ENCODE peak calls at places on chromosomes 16 and 17, in six cellular contexts. W is CD8-positive, alpha-beta T cell; T is transverse colon; D is mucosa of descending colon; I is GM23338; G is mesendoderm. F is an unnamed sample.

GRCh38 chr17:27585153-27585681 is 45.8 kb upstream of the LGALS9 start:
- DNase-seq in W (no peak), I (no peak), T (no peak), G (no peak), D (no peak), F (no peak)

GRCh38 chr17:35947156-35947585 is 3.7 kb upstream of the LYZL6 start:
- DNase-seq in I (peak; percentile 90), T (peak; percentile 62), W (peak; percentile 74), G (peak; percentile 72), D (no peak), F (peak; percentile 17)

GRCh38 chr16:19528666-19529065 is 4.9 kb downstream of the CCP110 start:
- DNase-seq in T (no peak), I (no peak), G (peak; percentile 48), D (no peak), W (no peak), F (no peak)

GRCh38 chr17:2419526-2419925 is 18.7 kb upstream of the MNT start:
- DNase-seq in T (no peak), I (no peak), D (no peak), W (no peak), G (no peak), F (no peak)

GRCh38 chr16:21156767-21157467 is 1.6 kb upstream of the LDAF1 start:
- DNase-seq in D (no peak), G (peak; percentile 89), W (no peak), T (peak; percentile 30), I (peak; percentile 86), F (no peak)

GRCh38 chr16:16041196-16041892 is 91.9 kb downstream of the ABCC1 start:
- DNase-seq in I (peak; percentile 83), D (no peak), T (no peak), G (peak; percentile 46), W (no peak), F (no peak)

GRCh38 chr16:54766355-54766754 is 164.3 kb upstream of the IRX5 start:
- DNase-seq in T (no peak), W (no peak), I (no peak), G (no peak), D (no peak), F (no peak)

GRCh38 chr16:66486773-66487579 is 59.9 kb downstream of the BEAN1 start:
- DNase-seq in W (peak; percentile 46), I (no peak), T (no peak), G (no peak), D (no peak), F (no peak)

GRCh38 chr17:50365649-50366393 is 7.2 kb downstream of the MRPL27 start:
- DNase-seq in W (no peak), D (no peak), G (no peak), I (no peak), T (no peak), F (no peak)

GRCh38 chr17:32970281-32970680 is 21.4 kb upstream of the SPACA3 start:
- DNase-seq in T (no peak), I (no peak), D (peak; percentile 50), W (no peak), G (no peak), F (no peak)

GRCh38 chr17:49987681-49988441 is 7.2 kb downstream of the DLX3 start:
- DNase-seq in D (no peak), I (peak; percentile 55), W (peak; percentile 29), T (no peak), G (peak; percentile 42), F (no peak)

GRCh38 chr17:11787074-11787473 is 188.8 kb downstream of the DNAH9 start:
- DNase-seq in I (no peak), T (no peak), D (no peak), W (no peak), G (no peak), F (no peak)

GRCh38 chr17:15403276-15403939 is 62.0 kb upstream of the TEKT3 start:
- DNase-seq in W (no peak), G (no peak), T (no peak), D (no peak), I (no peak), F (no peak)

GRCh38 chr17:29640413-29640812 is 17.7 kb upstream of the CORO6 start:
- DNase-seq in I (no peak), D (no peak), T (no peak), G (peak; percentile 37), W (no peak), F (no peak)

GRCh38 chr17:78133971-78134898 is 3.7 kb downstream of the TMC8 start:
- DNase-seq in I (peak; percentile 93), W (peak; percentile 86), T (peak; percentile 82), D (peak; percentile 89), G (peak; percentile 94), F (peak; percentile 89)

GRCh38 chr17:32546031-32546444 is 59.2 kb downstream of the CDK5R1 start:
- DNase-seq in G (peak; percentile 71), T (no peak), W (no peak), I (peak; percentile 91), D (no peak), F (no peak)

GRCh38 chr16:35749253-35750141 is 2290.1 kb downstream of the TP53TG3F start:
- DNase-seq in I (no peak), W (peak; percentile 31), T (no peak), G (no peak), D (peak; percentile 39), F (no peak)

GRCh38 chr17:3835410-3836229 is 10.4 kb downstream of the NCBP3 start:
- DNase-seq in I (no peak), G (no peak), W (no peak), T (no peak), D (no peak), F (no peak)

GRCh38 chr16:13244770-13245169 is 343.4 kb downstream of the SHISA9 start:
- DNase-seq in W (no peak), I (no peak), D (no peak), G (no peak), T (no peak), F (no peak)

GRCh38 chr17:21199856-21200255 is 14.1 kb downstream of the TMEM11 start:
- DNase-seq in I (peak; percentile 65), D (no peak), W (no peak), T (no peak), G (no peak), F (no peak)

GRCh38 chr17:7192271-7192937 is 13.2 kb upstream of the ASGR1 start:
- DNase-seq in G (no peak), T (no peak), D (no peak), I (no peak), W (no peak), F (no peak)

GRCh38 chr17:44354582-44355309 is 8.9 kb downstream of the FAM171A2 start:
- DNase-seq in W (peak; percentile 80), G (peak; percentile 82), D (peak; percentile 64), T (peak; percentile 69), I (peak; percentile 89), F (peak; percentile 46)

GRCh38 chr16:56422896-56423441 is 2.4 kb downstream of the AMFR start:
- DNase-seq in I (no peak), W (no peak), T (no peak), D (no peak), G (peak; percentile 46), F (no peak)

GRCh38 chr17:53150101-53150698 is 672.5 kb upstream of the KIF2B start:
- DNase-seq in I (peak; percentile 67), W (no peak), T (no peak), G (peak; percentile 31), D (no peak), F (no peak)

GRCh38 chr16:4389051-4389955 is 17.7 kb downstream of the VASN start:
- DNase-seq in G (no peak), T (no peak), W (no peak), I (peak; percentile 25), D (no peak), F (no peak)
- H3K4me1 ChIP-seq in G (peaks cover 16% of the 10 kb centered on the region), T (peaks cover 6% of the 10 kb centered on the region), W (peaks cover 4% of the 10 kb centered on the region), I (peaks cover 43% of the 10 kb centered on the region), D (no peaks in the 10 kb centered on the region), F (no peaks in the 10 kb centered on the region)

GRCh38 chr16:3736116-3736515 is 18.8 kb upstream of the TRAP1 start:
- DNase-seq in D (no peak), G (no peak), T (no peak), I (no peak), W (no peak), F (no peak)
- H3K36me3 ChIP-seq in D (peaks cover 24% of the 10 kb centered on the region), G (peaks cover 29% of the 10 kb centered on the region), T (peaks cover 64% of the 10 kb centered on the region), I (peaks cover 41% of the 10 kb centered on the region), W (peaks cover 62% of the 10 kb centered on the region), F (peaks cover 76% of the 10 kb centered on the region)

GRCh38 chr16:85136705-85137322 is 24.5 kb upstream of the CIBAR2 start:
- DNase-seq in I (peak; percentile 63), T (peak; percentile 35), W (no peak), G (peak; percentile 56), D (no peak), F (no peak)
- H3K4me3 ChIP-seq in I (no peak overlapping the region), T (no peak overlapping the region), W (no peak overlapping the region), G (no peak overlapping the region), D (no peak overlapping the region), F (no peak overlapping the region)

GRCh38 chr16:2024026-2024425 is 2.7 kb upstream of the NHERF2 start:
- DNase-seq in I (no peak), T (no peak), W (no peak), G (no peak), D (no peak), F (no peak)
- H3K4me1 ChIP-seq in I (no peaks in the 10 kb centered on the region), T (peaks cover 52% of the 10 kb centered on the region), W (peaks cover 32% of the 10 kb centered on the region), G (no peaks in the 10 kb centered on the region), D (peaks cover 37% of the 10 kb centered on the region), F (peaks cover 29% of the 10 kb centered on the region)

DNA sequence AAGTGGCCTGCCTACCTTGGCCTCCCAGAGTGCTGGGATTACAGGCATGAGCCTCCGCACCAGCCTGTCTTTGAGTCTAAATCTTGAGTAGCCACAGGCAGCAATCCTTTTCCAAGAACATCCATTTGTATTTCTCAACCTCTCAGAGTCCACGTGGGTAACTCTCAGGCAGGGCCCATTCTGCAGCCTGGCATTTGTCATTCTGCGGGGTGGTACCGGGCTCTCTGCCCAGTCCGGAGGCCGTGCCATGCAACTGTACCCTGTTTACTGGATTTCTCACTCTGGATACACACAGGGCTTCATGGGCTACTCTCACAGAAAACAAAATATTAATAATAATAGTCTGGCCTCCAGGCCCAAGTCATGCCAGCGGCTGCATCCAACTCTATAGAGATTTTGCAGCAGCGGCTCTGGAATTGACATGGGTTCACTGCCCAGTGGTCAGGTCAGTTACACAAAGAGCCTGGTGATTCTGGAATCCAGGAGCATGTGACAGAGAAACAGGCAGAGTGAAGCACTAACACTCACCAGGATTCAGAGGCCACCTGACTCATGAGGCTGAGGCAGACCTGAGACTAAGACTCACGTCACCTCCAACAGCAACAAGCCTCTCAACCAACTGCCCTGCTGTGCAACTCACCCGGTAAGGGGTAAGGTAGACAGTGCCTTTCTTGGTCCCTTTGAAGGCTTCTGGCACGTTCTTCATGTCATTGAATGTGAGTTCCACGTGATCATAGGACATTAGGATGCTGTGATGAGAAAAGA is 4.0 kb downstream of the WBP2 start:
- DNase-seq in D (no peak), T (no peak), W (no peak), G (no peak), I (no peak), F (no peak)
- H3K36me3 ChIP-seq in D (peaks cover 7% of the 10 kb centered on the region), T (peaks cover 42% of the 10 kb centered on the region), W (peaks cover 45% of the 10 kb centered on the region), G (peaks cover 10% of the 10 kb centered on the region), I (peaks cover 15% of the 10 kb centered on the region), F (peaks cover 46% of the 10 kb centered on the region)

GRCh38 chr17:16443390-16444257 is 28.3 kb downstream of the TRPV2 start:
- DNase-seq in I (no peak), G (no peak), D (peak; percentile 59), W (no peak), T (no peak), F (no peak)

GRCh38 chr17:16444258-16444886 is 29.0 kb downstream of the TRPV2 start:
- DNase-seq in I (no peak), G (peak; percentile 60), D (peak; percentile 42), T (no peak), W (no peak), F (no peak)

GRCh38 chr17:16440814-16441629 is 25.7 kb downstream of the TRPV2 start:
- DNase-seq in G (no peak), I (no peak), W (no peak), D (no peak), T (no peak), F (no peak)

GRCh38 chr17:16442594-16443389 is 27.4 kb downstream of the TRPV2 start:
- DNase-seq in W (no peak), T (no peak), G (peak; percentile 52), D (no peak), I (no peak), F (peak; percentile 9)

GRCh38 chr17:16442141-16442540 is 26.8 kb downstream of the TRPV2 start:
- DNase-seq in G (no peak), W (no peak), T (no peak), I (peak; percentile 42), D (no peak), F (no peak)
- H3K4me3 ChIP-seq in G (no peak overlapping the region), W (no peak overlapping the region), T (no peak overlapping the region), I (peak overlapping the region; percentile 100), D (no peak overlapping the region), F (no peak overlapping the region)

F was measured in CD4-positive, alpha-beta memory T cell.